ENCODE peak calls at places on chromosomes 13 and 19, in five cellular contexts. N is astrocyte, E is HepG2, J is tibial nerve, Z is heart left ventricle. M is an unnamed sample.

GRCh38 chr19:16594131-16594586 is 21.9 kb upstream of the SLC35E1 start:
- DNase-seq in N (no peak), E (no peak), J (no peak), Z (no peak), M (no peak)

GRCh38 chr19:54674021-54674617 is 11.3 kb downstream of the LILRB4 start:
- DNase-seq in N (no peak), E (peak; percentile 22), J (no peak), Z (no peak), M (no peak)

GRCh38 chr13:104357174-104357573 is 1291.0 kb upstream of the SLC10A2 start:
- DNase-seq in N (peak; percentile 73), E (no peak), J (no peak), Z (no peak), M (no peak)

GRCh38 chr13:75803175-75803611 is 167.1 kb downstream of the LMO7 start:
- DNase-seq in N (no peak), E (no peak), J (no peak), Z (no peak), M (no peak)

GRCh38 chr13:48559638-48560320 is 26.9 kb upstream of the RCBTB2 start:
- DNase-seq in N (peak; percentile 58), E (no peak), J (no peak), Z (no peak), M (no peak)

GRCh38 chr13:53191091-53191490 is 162.5 kb downstream of the OLFM4 start:
- DNase-seq in N (peak; percentile 1), E (no peak), J (no peak), Z (no peak), M (no peak)

GRCh38 chr13:38947049-38947448 is 43.6 kb downstream of the STOML3 start:
- DNase-seq in N (no peak), E (no peak), J (no peak), Z (no peak), M (no peak)

GRCh38 chr13:113468461-113469147 is 15.3 kb upstream of the ADPRHL1 start:
- DNase-seq in N (no peak), E (no peak), J (no peak), Z (no peak), M (no peak)

GRCh38 chr13:99895999-99896695 is 75.4 kb downstream of the ZIC5 start:
- DNase-seq in N (no peak), E (no peak), J (no peak), Z (no peak), M (no peak)

GRCh38 chr19:32720216-32720935 is 809 bp downstream of the TDRD12 start:
- DNase-seq in N (no peak), E (no peak), J (no peak), Z (no peak), M (no peak)

GRCh38 chr13:32253911-32254399 is 61.2 kb downstream of the ZAR1L start:
- DNase-seq in N (no peak), E (no peak), J (no peak), Z (no peak), M (no peak)

GRCh38 chr19:55691561-55692481 is 16.8 kb downstream of the EPN1 start:
- DNase-seq in N (no peak), E (no peak), J (no peak), Z (no peak), M (no peak)

GRCh38 chr19:45927565-45928261 is 13.1 kb upstream of the NANOS2 start:
- DNase-seq in N (peak; percentile 71), E (peak; percentile 92), J (peak; percentile 73), Z (peak; percentile 93), M (peak; percentile 89)
- H3K4me3 ChIP-seq in N (no peak overlapping the region), E (peak overlapping the region; percentile 49), J (no peak overlapping the region), Z (no peak overlapping the region), M (no peak overlapping the region)

GRCh38 chr19:2315818-2316353 is 7.9 kb upstream of the LINGO3 start:
- DNase-seq in N (no peak), E (peak; percentile 55), J (peak; percentile 33), Z (peak; percentile 77), M (peak; percentile 74)
- TF ChIP-seq CTCF in N (peak; percentile 32), E (peak; percentile 98), J (peak; percentile 35), Z (peak; percentile 65), M (peak; percentile 55)

DNA sequence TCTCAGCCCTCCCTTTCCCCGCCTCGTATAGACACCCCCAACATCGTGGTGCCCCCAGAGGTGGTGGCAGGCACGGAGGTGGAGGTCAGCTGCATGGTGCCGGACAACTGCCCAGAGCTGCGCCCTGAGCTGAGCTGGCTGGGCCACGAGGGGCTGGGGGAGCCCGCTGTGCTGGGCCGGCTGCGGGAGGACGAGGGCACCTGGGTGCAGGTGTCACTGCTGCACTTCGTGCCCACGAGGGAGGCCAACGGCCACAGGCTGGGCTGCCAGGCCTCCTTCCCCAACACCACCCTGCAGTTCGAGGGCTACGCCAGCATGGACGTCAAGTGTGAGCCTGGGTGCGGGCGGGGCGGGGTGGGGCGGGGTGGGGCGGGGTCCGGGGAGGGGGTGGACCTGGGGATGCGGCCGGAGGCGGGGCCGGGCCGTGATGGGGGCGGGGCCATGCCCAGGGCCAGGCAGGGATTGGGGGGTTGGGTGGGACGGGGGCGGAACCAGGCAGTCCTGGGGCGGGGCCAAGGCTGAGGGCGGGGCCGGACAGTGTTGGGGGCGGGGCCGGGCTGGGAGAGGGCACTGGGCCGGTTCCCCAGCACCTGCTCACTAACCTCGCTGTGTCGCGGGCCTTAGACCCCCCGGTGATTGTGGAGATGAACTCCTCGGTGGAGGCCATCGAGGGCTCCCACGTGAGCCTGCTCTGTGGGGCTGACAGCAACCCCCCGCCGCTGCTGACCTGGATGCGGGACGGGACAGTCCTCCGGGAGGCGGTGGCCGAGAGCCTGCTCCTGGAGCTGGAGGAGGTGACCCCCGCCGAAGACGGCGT is 7.8 kb downstream of the MAG start:
- DNase-seq in N (no peak), E (no peak), J (no peak), Z (no peak), M (no peak)
- H3K4me1 ChIP-seq in N (no peaks in the 10 kb centered on the region), E (peaks cover 24% of the 10 kb centered on the region), J (peaks cover 7% of the 10 kb centered on the region), Z (no peaks in the 10 kb centered on the region), M (no peaks in the 10 kb centered on the region)

DNA sequence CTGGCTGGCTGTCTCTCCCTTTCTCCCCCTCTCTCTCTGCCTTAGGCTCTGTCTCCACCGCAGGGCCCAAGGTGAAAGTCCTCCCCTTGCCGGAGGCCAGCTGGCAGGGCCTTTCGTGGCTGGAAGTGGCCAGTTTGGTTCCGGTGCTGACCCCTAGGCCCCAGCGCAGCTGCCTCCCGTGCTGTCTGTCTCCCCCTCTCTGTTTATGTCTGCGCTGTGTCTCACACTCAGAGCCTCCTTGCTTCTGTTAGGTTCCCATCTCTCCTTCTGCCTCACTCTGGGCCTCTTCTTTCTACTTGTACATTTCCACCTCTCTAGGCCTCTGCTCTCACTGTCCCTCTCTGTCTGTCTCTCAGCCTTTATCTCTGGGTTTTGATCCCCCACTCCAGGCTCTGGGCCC is 13.1 kb downstream of the CCDC97 start:
- DNase-seq in N (peak; percentile 68), E (no peak), J (no peak), Z (peak; percentile 36), M (no peak)
- H3K4me3 ChIP-seq in N (peak overlapping the region; percentile 32), E (peak overlapping the region; percentile 15), J (no peak overlapping the region), Z (no peak overlapping the region), M (no peak overlapping the region)

DNA sequence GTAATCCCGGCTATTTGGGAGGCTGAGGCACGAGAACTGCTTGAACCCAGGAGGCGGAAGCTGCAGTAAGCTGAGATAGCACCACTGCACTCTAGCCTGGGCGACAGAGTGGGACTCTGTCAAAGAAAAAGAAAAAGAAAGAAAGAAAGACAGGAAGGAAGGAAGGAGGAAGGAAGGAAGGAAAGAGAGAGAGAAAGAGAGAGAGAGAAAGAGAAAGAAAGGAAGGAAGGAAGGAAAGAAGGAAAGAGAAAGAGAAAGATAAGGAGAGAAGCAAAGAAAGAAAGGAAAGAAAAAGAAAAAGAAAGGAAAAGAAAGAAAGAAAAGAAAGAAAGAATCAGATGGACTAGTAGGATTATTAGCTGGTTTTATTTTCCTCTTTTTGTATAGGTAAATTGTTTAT is 22.8 kb downstream of the ZNF541 start:
- DNase-seq in N (no peak), E (no peak), J (no peak), Z (no peak), M (no peak)
- TF ChIP-seq CTCF in N (no peak), E (no peak), J (no peak), Z (no peak), M (no peak)

M was measured in lung.